ENCODE peak calls at places on chromosomes 13 and 19, in six cellular contexts. X is SJCRH30; L is activated CD4-positive, alpha-beta memory T cell treated with anti-CD3 and anti-CD28 coated beads, Interleukin-2, amount 10 ng/mL, durations not matched to agents 7 days and 5 days; Y is T-helper 2 cell; F is GM12891; G is AG04449. J is an unnamed sample.

GRCh38 chr19:50669319-50670101 is 20.3 kb downstream of the C19orf81 start:
- DNase-seq in X (peak), L (peak), Y (peak), F (no peak), G (no peak), J (no peak)

GRCh38 chr13:24861617-24862362 is 97.8 kb downstream of the RNF17 start:
- DNase-seq in X (peak), L (no peak), Y (no peak), F (no peak), G (no peak), J (no peak)

GRCh38 chr19:35363001-35363590 is 4.8 kb downstream of the FFAR3 start:
- DNase-seq in X (no peak), L (no peak), Y (no peak), F (no peak), G (no peak), J (no peak)

GRCh38 chr13:19586904-19587634 is 25.7 kb upstream of the TPTE2 start:
- DNase-seq in X (peak), L (peak), Y (peak), F (peak), G (no peak), J (peak)

GRCh38 chr13:38563739-38564138 is 123.1 kb upstream of the FREM2 start:
- DNase-seq in X (no peak), L (no peak), Y (no peak), F (no peak), G (no peak), J (no peak)

GRCh38 chr13:51935326-51936171 is 73.8 kb downstream of the CCDC70 start:
- DNase-seq in X (peak), L (no peak), Y (no peak), F (no peak), G (no peak), J (no peak)

GRCh38 chr19:40366697-40367561 is 18.4 kb downstream of the PLD3 start:
- DNase-seq in X (peak), L (no peak), Y (no peak), F (no peak), G (no peak), J (no peak)

GRCh38 chr19:16328824-16329482 is 4.3 kb downstream of the KLF2 start:
- DNase-seq in X (no peak), L (peak), Y (no peak), F (no peak), G (no peak), J (peak)

GRCh38 chr19:5124111-5124855 is 155.4 kb downstream of the KDM4B start:
- DNase-seq in X (no peak), L (no peak), Y (no peak), F (no peak), G (no peak), J (no peak)

GRCh38 chr19:18057557-18057956 is 29.2 kb downstream of the IL12RB1 start:
- DNase-seq in X (peak), L (no peak), Y (no peak), F (no peak), G (no peak), J (no peak)

GRCh38 chr19:51971624-51972023 is 15.0 kb downstream of the ZNF350 start:
- DNase-seq in X (peak), L (no peak), Y (no peak), F (no peak), G (no peak), J (no peak)

GRCh38 chr19:7360393-7360984 is 11.8 kb downstream of the ARHGEF18 start:
- DNase-seq in X (no peak), L (no peak), Y (no peak), F (no peak), G (no peak), J (no peak)

GRCh38 chr19:29840066-29840950 is 28.5 kb downstream of the CCNE1 start:
- DNase-seq in X (peak), L (no peak), Y (no peak), F (no peak), G (no peak), J (no peak)

GRCh38 chr13:29411493-29411892 is 184.0 kb downstream of the SLC7A1 start:
- DNase-seq in X (no peak), L (no peak), Y (no peak), F (no peak), G (peak), J (no peak)

GRCh38 chr19:2800506-2800905 is 15.2 kb downstream of the THOP1 start:
- DNase-seq in X (no peak), L (no peak), Y (no peak), F (peak), G (no peak), J (no peak)

GRCh38 chr13:113879506-113880360 is 15.9 kb upstream of the GAS6 start:
- DNase-seq in X (no peak), L (peak), Y (no peak), F (no peak), G (no peak), J (no peak)

GRCh38 chr13:44874886-44875630 is 114.2 kb downstream of the NUFIP1 start:
- DNase-seq in X (peak), L (no peak), Y (no peak), F (no peak), G (no peak), J (no peak)

GRCh38 chr13:53238241-53238640 is 209.6 kb downstream of the OLFM4 start:
- DNase-seq in X (peak), L (no peak), Y (no peak), F (no peak), G (no peak), J (no peak)

GRCh38 chr13:26022538-26023292 is 29.1 kb downstream of the SHISA2 start:
- DNase-seq in X (peak), L (no peak), Y (no peak), F (no peak), G (no peak), J (no peak)

J was measured in CD8-positive, alpha-beta memory T cell.